ENCODE peak calls at places on chromosome 3, in seven cellular contexts. U is mesendoderm, S is neuronal stem cell, L is IMR-90, A is mesenchymal stem cell, V is H9, H is trophoblast cell. W is an unnamed sample.
A peak's percentile ranks its signal among the peaks of the same experiment; 100 is the strongest.

GRCh38 chr3:140292154-140292553 is 357.2 kb downstream of the CLSTN2 start:
- DNase-seq in U (no peak), H (no peak), S (no peak), L (no peak), V (no peak), A (no peak), W (no peak)

GRCh38 chr3:17579289-17580031 is 163.0 kb downstream of the TBC1D5 start:
- DNase-seq in S (no peak), U (no peak), A (no peak), L (peak; percentile 10), V (no peak), H (no peak), W (no peak)

GRCh38 chr3:23567917-23568316 is 237.8 kb upstream of the UBE2E1 start:
- DNase-seq in A (peak; percentile 95), U (no peak), H (no peak), S (no peak), V (no peak), L (peak; percentile 95), W (no peak)

GRCh38 chr3:171672124-171672523 is 138.2 kb downstream of the PLD1 start:
- DNase-seq in V (no peak), L (peak; percentile 12), S (no peak), U (no peak), H (no peak), A (no peak), W (no peak)

GRCh38 chr3:96776818-96777217 is 37.6 kb upstream of the EPHA6 start:
- DNase-seq in U (no peak), S (no peak), V (no peak), L (no peak), A (no peak), H (no peak), W (no peak)

GRCh38 chr3:170499562-170500156 is 81.0 kb downstream of the CLDN11 start:
- DNase-seq in U (peak; percentile 70), L (peak; percentile 57), V (peak; percentile 56), H (peak; percentile 73), A (no peak), S (no peak), W (no peak)

GRCh38 chr3:156218353-156218744 is 98.0 kb downstream of the KCNAB1 start:
- DNase-seq in S (no peak), H (peak; percentile 72), L (peak; percentile 5), V (no peak), U (peak; percentile 53), A (no peak), W (no peak)

GRCh38 chr3:24829632-24830229 is 335.1 kb upstream of the THRB start:
- DNase-seq in S (peak; percentile 29), U (peak; percentile 25), V (peak; percentile 45), A (peak; percentile 8), H (no peak), L (no peak), W (peak; percentile 58)

GRCh38 chr3:188956839-188957489 is 214.8 kb upstream of the TPRG1 start:
- DNase-seq in H (no peak), V (no peak), S (peak; percentile 41), A (peak; percentile 75), U (peak; percentile 69), L (peak; percentile 78), W (no peak)

GRCh38 chr3:188955919-188956318 is 215.9 kb upstream of the TPRG1 start:
- DNase-seq in L (peak; percentile 78), A (peak; percentile 72), U (no peak), S (no peak), H (no peak), V (no peak), W (no peak)

GRCh38 chr3:188959013-188959412 is 212.8 kb upstream of the TPRG1 start:
- DNase-seq in U (no peak), V (no peak), A (no peak), H (no peak), L (no peak), S (no peak), W (no peak)

GRCh38 chr3:188950832-188951489 is 220.8 kb upstream of the TPRG1 start:
- DNase-seq in L (peak; percentile 99), A (peak; percentile 97), S (no peak), U (no peak), H (no peak), V (no peak), W (no peak)

GRCh38 chr3:188954590-188955208 is 217.1 kb upstream of the TPRG1 start:
- DNase-seq in S (peak; percentile 90), L (peak; percentile 88), V (peak; percentile 80), A (peak; percentile 88), U (peak; percentile 90), H (peak; percentile 63), W (peak; percentile 88)
- H2AK5ac ChIP-seq in S (no peak overlapping the region), L (no peak overlapping the region), V (no peak overlapping the region), A (no peak overlapping the region), U (no peak overlapping the region), H (no peak overlapping the region), W (no peak overlapping the region)

GRCh38 chr3:14122301-14122700 is 2.4 kb downstream of the CHCHD4 start:
- DNase-seq in V (no peak), A (no peak), U (no peak), S (no peak), H (no peak), L (no peak), W (no peak)
- H2AK5ac ChIP-seq in V (no peak overlapping the region), A (no peak overlapping the region), U (no peak overlapping the region), S (no peak overlapping the region), H (no peak overlapping the region), L (no peak overlapping the region), W (no peak overlapping the region)

GRCh38 chr3:43191116-43191515 is 85.2 kb upstream of the POMGNT2 start:
- DNase-seq in V (no peak), S (no peak), H (no peak), L (no peak), U (no peak), A (no peak), W (no peak)

GRCh38 chr3:43187836-43188479 is 82.1 kb upstream of the POMGNT2 start:
- DNase-seq in S (no peak), H (no peak), V (no peak), L (no peak), U (no peak), A (no peak), W (no peak)

GRCh38 chr3:43194069-43194468 is 88.2 kb upstream of the POMGNT2 start:
- DNase-seq in A (no peak), S (no peak), L (no peak), H (no peak), V (no peak), U (no peak), W (no peak)

GRCh38 chr3:43192028-43192427 is 86.1 kb upstream of the POMGNT2 start:
- DNase-seq in L (no peak), A (no peak), U (no peak), H (no peak), V (no peak), S (no peak), W (no peak)

DNA sequence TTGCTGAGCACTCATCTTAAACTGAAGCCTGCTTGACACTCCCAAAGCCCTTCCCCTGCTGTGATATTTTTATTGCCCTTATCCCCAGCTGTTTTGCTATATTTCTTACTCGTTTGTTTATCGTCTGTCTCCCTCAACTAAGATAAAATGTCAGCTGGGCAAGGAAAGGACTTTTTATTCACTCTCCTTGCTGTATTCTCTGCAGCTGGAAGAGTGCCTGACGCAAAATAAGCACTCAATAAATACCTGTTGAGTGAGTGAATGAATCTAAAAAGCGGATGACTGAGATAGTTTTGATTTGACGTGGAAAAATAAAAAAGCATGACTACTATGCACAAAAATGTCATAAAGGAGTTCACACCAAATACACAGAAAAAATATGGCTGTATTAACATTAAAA is 84.8 kb upstream of the POMGNT2 start:
- DNase-seq in L (peak; percentile 91), S (no peak), H (no peak), V (no peak), U (no peak), A (peak; percentile 64), W (no peak)
- H2AK5ac ChIP-seq in L (peak overlapping the region; percentile 94), S (no peak overlapping the region), H (no peak overlapping the region), V (no peak overlapping the region), U (no peak overlapping the region), A (no peak overlapping the region), W (no peak overlapping the region)

GRCh38 chr3:154122912-154123559 is 1.8 kb downstream of the ARHGEF26 start:
- DNase-seq in S (no peak), L (peak; percentile 15), U (peak; percentile 27), A (peak; percentile 33), H (no peak), V (no peak), W (no peak)

GRCh38 chr3:154122096-154122911 is 1.1 kb downstream of the ARHGEF26 start:
- DNase-seq in V (peak; percentile 40), U (peak; percentile 50), H (no peak), L (no peak), A (peak; percentile 13), S (peak; percentile 21), W (peak; percentile 77)

GRCh38 chr3:154126651-154127050 is 5.5 kb downstream of the ARHGEF26 start:
- DNase-seq in V (no peak), A (no peak), U (no peak), H (no peak), S (no peak), L (no peak), W (no peak)

GRCh38 chr3:154121236-154122095 is at the start of gene ARHGEF26:
- DNase-seq in H (peak; percentile 54), A (peak; percentile 70), V (peak; percentile 92), S (peak; percentile 88), L (peak; percentile 56), U (peak; percentile 92), W (peak; percentile 59)

DNA sequence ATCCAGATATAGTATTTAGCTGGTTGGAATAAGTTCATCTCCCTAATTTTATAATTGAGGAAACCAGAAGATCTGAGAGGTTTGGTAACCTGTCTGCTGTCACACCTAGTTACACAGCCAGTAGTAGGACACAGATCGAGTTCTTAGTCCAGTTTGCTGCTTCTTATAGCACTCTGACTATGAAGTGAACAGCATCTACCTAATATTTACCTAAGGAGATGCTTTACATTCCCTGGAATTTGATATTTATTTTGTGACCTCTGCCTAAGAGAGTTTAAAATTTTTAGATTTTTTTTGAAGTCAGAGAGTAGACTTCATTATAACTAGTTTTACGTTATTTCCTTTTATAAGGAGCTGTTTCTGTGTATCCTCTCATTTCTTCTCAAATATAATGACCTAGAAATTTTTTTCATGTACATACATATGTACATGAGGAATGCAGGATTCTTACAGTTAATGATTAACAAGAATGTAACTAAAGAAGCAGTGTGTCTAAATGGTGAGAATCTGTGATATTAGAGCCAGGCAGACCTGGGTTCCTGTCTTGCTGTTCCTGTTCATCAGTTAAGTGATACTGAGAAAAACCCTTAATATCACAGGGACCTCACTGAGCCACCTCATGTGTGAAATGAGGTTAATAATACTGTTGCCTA is 4.3 kb downstream of the ARHGEF26 start:
- DNase-seq in L (no peak), S (no peak), H (no peak), U (no peak), V (no peak), A (no peak), W (no peak)
- H2AK5ac ChIP-seq in L (no peak overlapping the region), S (no peak overlapping the region), H (no peak overlapping the region), U (no peak overlapping the region), V (no peak overlapping the region), A (no peak overlapping the region), W (no peak overlapping the region)

DNA sequence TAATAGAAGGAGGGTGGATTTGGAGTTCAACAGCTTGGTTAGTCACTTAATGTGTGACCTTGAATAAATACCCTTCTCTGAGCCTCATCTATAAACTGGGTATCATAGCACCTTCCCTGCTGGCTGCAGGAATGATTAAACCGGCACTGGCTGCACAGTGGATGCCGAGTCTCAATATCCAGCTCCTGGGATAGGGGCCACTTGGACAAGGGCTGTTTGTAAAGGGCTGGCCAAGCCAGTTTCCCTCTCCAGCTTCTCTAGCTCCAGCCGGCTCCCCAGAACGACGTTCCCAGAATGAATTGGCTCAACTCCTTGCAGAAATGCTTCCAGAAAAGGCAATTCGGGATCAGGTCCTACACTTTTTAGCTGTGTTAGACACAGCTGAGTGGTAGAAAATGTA is 58.8 kb downstream of the LSM3 start:
- DNase-seq in A (no peak), S (no peak), U (no peak), V (no peak), H (no peak), L (no peak), W (no peak)
- H2AK5ac ChIP-seq in A (no peak overlapping the region), S (no peak overlapping the region), U (no peak overlapping the region), V (no peak overlapping the region), H (no peak overlapping the region), L (no peak overlapping the region), W (no peak overlapping the region)